ENCODE peak calls at places on chromosomes 6 and 20, in six cellular contexts. One of them, this sample, is unnamed. For H3K4me1, the result is how much of the 10 kb centered on the place peaks cover.

GRCh38 chr20:41509316-41509715 is 108.9 kb downstream of the CHD6 start:
- DNase-seq in transverse colon: peak
- DNase-seq in K562: no peak
- DNase-seq in ovary: no peak
- DNase-seq in GM12878: no peak
- DNase-seq in H1: no peak
- DNase-seq in this sample: no peak

GRCh38 chr6:34792605-34793500 is 970 bp downstream of the BLTP3A start:
- DNase-seq in transverse colon: peak
- DNase-seq in K562: no peak
- DNase-seq in ovary: peak
- DNase-seq in GM12878: no peak
- DNase-seq in H1: peak
- DNase-seq in this sample: no peak

GRCh38 chr20:12963456-12963855 is 45.3 kb upstream of the SPTLC3 start:
- DNase-seq in transverse colon: no peak
- DNase-seq in K562: no peak
- DNase-seq in ovary: no peak
- DNase-seq in GM12878: no peak
- DNase-seq in H1: no peak
- DNase-seq in this sample: no peak

GRCh38 chr6:157755032-157755751 is 67.9 kb upstream of the SNX9 start:
- DNase-seq in transverse colon: no peak
- DNase-seq in K562: no peak
- DNase-seq in ovary: no peak
- DNase-seq in GM12878: no peak
- DNase-seq in H1: no peak
- DNase-seq in this sample: no peak

GRCh38 chr6:136723780-136724179 is 68.5 kb downstream of the MAP3K5 start:
- DNase-seq in transverse colon: no peak
- DNase-seq in K562: no peak
- DNase-seq in ovary: no peak
- DNase-seq in GM12878: peak
- DNase-seq in H1: no peak
- DNase-seq in this sample: no peak

GRCh38 chr6:105024803-105025202 is 67.9 kb downstream of the LIN28B start:
- DNase-seq in transverse colon: no peak
- DNase-seq in K562: no peak
- DNase-seq in ovary: no peak
- DNase-seq in GM12878: no peak
- DNase-seq in H1: no peak
- DNase-seq in this sample: no peak

GRCh38 chr6:22424196-22424595 is 127.4 kb upstream of the PRL start:
- DNase-seq in transverse colon: no peak
- DNase-seq in K562: no peak
- DNase-seq in ovary: no peak
- DNase-seq in GM12878: no peak
- DNase-seq in H1: no peak
- DNase-seq in this sample: no peak

GRCh38 chr6:68834561-68834960 is 199.5 kb downstream of the ADGRB3 start:
- DNase-seq in transverse colon: no peak
- DNase-seq in K562: no peak
- DNase-seq in ovary: no peak
- DNase-seq in GM12878: no peak
- DNase-seq in H1: no peak
- DNase-seq in this sample: no peak

GRCh38 chr20:57386762-57387161 is 4.4 kb upstream of the RBM38 start:
- DNase-seq in transverse colon: no peak
- DNase-seq in K562: no peak
- DNase-seq in ovary: no peak
- DNase-seq in GM12878: no peak
- DNase-seq in H1: no peak
- DNase-seq in this sample: no peak

GRCh38 chr6:112218563-112218962 is 35.8 kb downstream of the LAMA4 start:
- DNase-seq in transverse colon: no peak
- DNase-seq in K562: no peak
- DNase-seq in ovary: no peak
- DNase-seq in GM12878: no peak
- DNase-seq in H1: no peak
- DNase-seq in this sample: peak

GRCh38 chr20:1330075-1330830 is 1.3 kb upstream of the SDCBP2 start:
- DNase-seq in transverse colon: peak
- DNase-seq in K562: no peak
- DNase-seq in ovary: peak
- DNase-seq in GM12878: peak
- DNase-seq in H1: peak
- DNase-seq in this sample: no peak

GRCh38 chr6:162940426-162940825 is 212.7 kb downstream of the PACRG start:
- DNase-seq in transverse colon: no peak
- DNase-seq in K562: no peak
- DNase-seq in ovary: no peak
- DNase-seq in GM12878: no peak
- DNase-seq in H1: no peak
- DNase-seq in this sample: no peak

GRCh38 chr6:138106665-138107077 is 548 bp downstream of the PERP start:
- DNase-seq in transverse colon: no peak
- DNase-seq in K562: no peak
- DNase-seq in ovary: no peak
- DNase-seq in GM12878: no peak
- DNase-seq in H1: no peak
- DNase-seq in this sample: no peak

GRCh38 chr20:2973574-2973973 is 69.8 kb upstream of the GNRH2 start:
- DNase-seq in transverse colon: no peak
- DNase-seq in K562: peak
- DNase-seq in ovary: no peak
- DNase-seq in GM12878: no peak
- DNase-seq in H1: peak
- DNase-seq in this sample: no peak

GRCh38 chr6:10558575-10558974 is 37.4 kb downstream of the GCNT2 start:
- DNase-seq in transverse colon: peak
- DNase-seq in K562: no peak
- DNase-seq in ovary: no peak
- DNase-seq in GM12878: no peak
- DNase-seq in H1: no peak
- DNase-seq in this sample: no peak

GRCh38 chr6:119757467-119757866 is 407.9 kb upstream of the MAN1A1 start:
- DNase-seq in transverse colon: no peak
- DNase-seq in K562: no peak
- DNase-seq in ovary: no peak
- DNase-seq in GM12878: no peak
- DNase-seq in H1: no peak
- DNase-seq in this sample: no peak

GRCh38 chr6:55209059-55209458 is 34.7 kb downstream of the HCRTR2 start:
- DNase-seq in transverse colon: no peak
- DNase-seq in K562: no peak
- DNase-seq in ovary: no peak
- DNase-seq in GM12878: no peak
- DNase-seq in H1: no peak
- DNase-seq in this sample: no peak

GRCh38 chr6:88899569-88900316 is 63.7 kb downstream of the RNGTT start:
- DNase-seq in transverse colon: no peak
- DNase-seq in K562: no peak
- DNase-seq in ovary: no peak
- DNase-seq in GM12878: no peak
- DNase-seq in H1: no peak
- DNase-seq in this sample: no peak

GRCh38 chr6:16555550-16555949 is 205.7 kb downstream of the ATXN1 start:
- DNase-seq in transverse colon: no peak
- DNase-seq in K562: no peak
- DNase-seq in ovary: no peak
- DNase-seq in GM12878: no peak
- DNase-seq in H1: no peak
- DNase-seq in this sample: no peak

GRCh38 chr20:38164624-38165088 is 414 bp downstream of the TGM2 start:
- DNase-seq in transverse colon: no peak
- DNase-seq in K562: no peak
- DNase-seq in ovary: peak
- DNase-seq in GM12878: no peak
- DNase-seq in H1: no peak
- DNase-seq in this sample: no peak

GRCh38 chr6:148747145-148747492 is 289 bp downstream of the UST start:
- DNase-seq in transverse colon: peak
- DNase-seq in K562: peak
- DNase-seq in ovary: peak
- DNase-seq in GM12878: no peak
- DNase-seq in H1: no peak
- DNase-seq in this sample: peak

GRCh38 chr20:4776079-4776630 is 54.4 kb downstream of the PRND start:
- DNase-seq in transverse colon: no peak
- DNase-seq in K562: no peak
- DNase-seq in ovary: no peak
- DNase-seq in GM12878: no peak
- DNase-seq in H1: peak
- DNase-seq in this sample: no peak

GRCh38 chr6:28176373-28176772 is 34.7 kb downstream of the ZKSCAN8 start:
- DNase-seq in transverse colon: no peak
- DNase-seq in K562: no peak
- DNase-seq in ovary: no peak
- DNase-seq in GM12878: no peak
- DNase-seq in H1: no peak
- DNase-seq in this sample: no peak

GRCh38 chr20:10659651-10660601 is 13.9 kb downstream of the JAG1 start:
- DNase-seq in transverse colon: peak
- DNase-seq in K562: no peak
- DNase-seq in ovary: no peak
- DNase-seq in GM12878: no peak
- DNase-seq in H1: no peak
- DNase-seq in this sample: no peak

GRCh38 chr20:10658876-10659632 is 14.7 kb downstream of the JAG1 start:
- DNase-seq in transverse colon: no peak
- DNase-seq in K562: no peak
- DNase-seq in ovary: no peak
- DNase-seq in GM12878: no peak
- DNase-seq in H1: no peak
- DNase-seq in this sample: no peak

GRCh38 chr20:10660661-10661060 is 13.1 kb downstream of the JAG1 start:
- DNase-seq in transverse colon: no peak
- DNase-seq in K562: no peak
- DNase-seq in ovary: no peak
- DNase-seq in GM12878: no peak
- DNase-seq in H1: no peak
- DNase-seq in this sample: no peak

GRCh38 chr20:10656270-10656669 is 17.5 kb downstream of the JAG1 start:
- DNase-seq in transverse colon: peak
- DNase-seq in K562: no peak
- DNase-seq in ovary: no peak
- DNase-seq in GM12878: no peak
- DNase-seq in H1: no peak
- DNase-seq in this sample: no peak

GRCh38 chr20:10658051-10658823 is 15.6 kb downstream of the JAG1 start:
- DNase-seq in transverse colon: no peak
- DNase-seq in K562: no peak
- DNase-seq in ovary: no peak
- DNase-seq in GM12878: no peak
- DNase-seq in H1: no peak
- DNase-seq in this sample: no peak
- H3K27ac ChIP-seq in transverse colon: peak
- H3K27ac ChIP-seq in K562: no peak
- H3K27ac ChIP-seq in ovary: no peak
- H3K27ac ChIP-seq in GM12878: no peak
- H3K27ac ChIP-seq in H1: no peak
- H3K27ac ChIP-seq in this sample: peak

DNA sequence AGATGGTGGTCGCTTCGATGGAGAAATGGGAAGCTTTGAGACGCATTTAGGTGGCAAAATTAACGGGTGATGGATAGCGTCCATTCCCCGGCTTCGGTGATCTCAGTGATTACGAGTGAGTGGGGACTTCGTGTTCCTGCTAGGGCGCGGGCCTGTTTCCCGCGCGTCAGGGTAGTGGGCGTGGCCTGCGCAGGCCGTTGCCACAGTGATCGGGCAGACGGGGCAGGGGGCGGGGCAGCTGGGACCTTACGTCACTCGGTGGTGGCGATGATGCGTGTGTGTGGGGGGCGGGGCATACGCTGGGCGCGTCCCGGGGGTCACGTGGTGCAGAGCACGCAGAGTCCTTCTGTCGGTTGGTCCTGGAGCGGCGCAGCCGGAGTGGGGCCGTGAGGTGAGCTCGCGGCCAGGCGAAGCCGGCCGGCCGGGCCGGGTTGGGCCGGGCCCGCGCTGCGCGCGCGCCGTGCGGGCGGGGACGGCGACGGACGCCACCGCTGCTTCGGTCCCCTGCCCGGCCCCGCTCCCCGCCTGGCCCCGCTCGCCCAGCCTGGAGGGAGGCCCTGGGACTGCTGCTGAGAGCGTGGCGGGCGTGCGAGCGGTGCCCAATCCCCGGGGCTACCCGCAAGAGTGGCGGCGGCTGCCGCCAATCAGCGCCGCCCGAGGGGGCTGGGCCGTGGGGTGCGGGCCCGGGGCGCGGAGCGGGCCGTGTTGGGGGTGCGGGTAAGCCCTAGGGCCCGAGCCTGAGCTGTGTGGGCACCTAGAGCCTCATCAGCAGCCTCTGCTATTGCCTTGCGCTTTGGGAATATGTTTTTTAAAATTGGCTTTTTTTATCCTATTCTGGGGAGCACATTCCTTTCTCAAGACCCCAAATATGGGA is at the start of gene PHF20:
- DNase-seq in transverse colon: peak
- DNase-seq in K562: peak
- DNase-seq in ovary: peak
- DNase-seq in GM12878: peak
- DNase-seq in H1: peak
- DNase-seq in this sample: peak
- TF ChIP-seq EP300 in transverse colon: peak
- TF ChIP-seq EP300 in K562: no peak
- TF ChIP-seq EP300 in ovary: peak
- TF ChIP-seq EP300 in GM12878: peak
- TF ChIP-seq EP300 in H1: no peak
- TF ChIP-seq EP300 in this sample: peak

GRCh38 chr6:41582540-41582939 is 36.4 kb downstream of the FOXP4 start:
- DNase-seq in transverse colon: no peak
- DNase-seq in K562: no peak
- DNase-seq in ovary: no peak
- DNase-seq in GM12878: no peak
- DNase-seq in H1: no peak
- DNase-seq in this sample: no peak
- H3K4me1 ChIP-seq in transverse colon: under half
- H3K4me1 ChIP-seq in K562: under half
- H3K4me1 ChIP-seq in ovary: under half
- H3K4me1 ChIP-seq in GM12878: under half
- H3K4me1 ChIP-seq in H1: under half
- H3K4me1 ChIP-seq in this sample: half or more

DNA sequence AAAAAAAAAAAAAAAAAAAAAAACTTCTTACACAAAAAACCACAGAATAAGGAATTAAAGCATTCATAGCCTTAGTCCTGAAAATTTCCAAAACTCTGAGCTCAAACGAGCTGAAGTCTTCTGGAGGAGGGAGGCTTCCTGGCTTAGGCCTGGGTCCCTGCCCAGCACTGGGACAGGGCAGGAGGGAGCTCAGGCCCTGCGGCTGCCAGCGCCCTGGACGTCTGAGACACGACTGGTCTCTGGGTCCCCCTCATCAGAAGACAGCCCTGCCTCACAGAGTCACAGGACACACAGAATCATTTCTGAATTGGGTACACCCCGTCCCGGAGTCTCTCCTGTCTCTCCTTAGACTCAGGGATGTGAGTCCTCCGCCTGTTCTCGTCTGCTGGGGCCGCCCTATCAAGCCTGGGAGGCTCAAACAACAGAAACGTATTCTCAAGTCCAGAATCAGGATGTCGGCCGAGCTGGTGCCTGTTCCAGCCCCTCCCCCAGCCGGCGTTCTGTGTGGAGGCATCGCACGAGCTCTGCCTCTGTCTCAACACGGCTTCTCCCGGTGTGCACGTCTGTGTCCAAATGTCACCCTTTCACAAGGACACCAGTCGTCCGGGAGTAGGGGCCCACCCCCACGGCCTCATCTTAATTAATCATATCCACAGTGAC is 39.4 kb downstream of the ZBTB46 start:
- DNase-seq in transverse colon: no peak
- DNase-seq in K562: no peak
- DNase-seq in ovary: peak
- DNase-seq in GM12878: no peak
- DNase-seq in H1: no peak
- DNase-seq in this sample: peak
- H3K27ac ChIP-seq in transverse colon: no peak
- H3K27ac ChIP-seq in K562: no peak
- H3K27ac ChIP-seq in ovary: peak
- H3K27ac ChIP-seq in GM12878: no peak
- H3K27ac ChIP-seq in H1: no peak
- H3K27ac ChIP-seq in this sample: peak

This sample was measured in tibial nerve.